ENCODE peak calls at places on chromosomes 1 and 21, in six cellular contexts. T is effector CD4-positive, alpha-beta T cell; Z is RCC 7860; G is dorsolateral prefrontal cortex; V is AG08396; E is GM04503. X is an unnamed sample.

GRCh38 chr21:20591294-20591693 is 406.9 kb upstream of the NCAM2 start:
- DNase-seq in T (no peak), Z (no peak), G (no peak), V (no peak), E (no peak), X (no peak)

GRCh38 chr1:74467786-74468377 is 44.5 kb downstream of the LRRC53 start:
- DNase-seq in T (no peak), Z (no peak), G (no peak), V (no peak), E (no peak), X (no peak)

GRCh38 chr1:24830680-24831272 is 85.5 kb downstream of the CLIC4 start:
- DNase-seq in T (no peak), Z (peak), G (no peak), V (peak), E (no peak), X (no peak)

GRCh38 chr1:45018599-45019230 is 6.7 kb downstream of the UROD start:
- DNase-seq in T (peak), Z (peak), G (peak), V (peak), E (peak), X (peak)

GRCh38 chr1:96973605-96974004 is 252.0 kb downstream of the PTBP2 start:
- DNase-seq in T (no peak), Z (no peak), G (no peak), V (no peak), E (no peak), X (no peak)

GRCh38 chr21:35748683-35749314 is 311.5 kb downstream of the SETD4 start:
- DNase-seq in T (no peak), Z (no peak), G (no peak), V (no peak), E (no peak), X (no peak)

GRCh38 chr1:21045351-21045750 is 131.3 kb downstream of the EIF4G3 start:
- DNase-seq in T (no peak), Z (no peak), G (no peak), V (no peak), E (no peak), X (no peak)

GRCh38 chr1:1760715-1761114 is 17.6 kb downstream of the NADK start:
- DNase-seq in T (no peak), Z (no peak), G (no peak), V (no peak), E (no peak), X (no peak)

GRCh38 chr1:214224605-214225354 is 56.2 kb upstream of the SMYD2 start:
- DNase-seq in T (no peak), Z (no peak), G (peak), V (peak), E (peak), X (no peak)

GRCh38 chr1:21065851-21066250 is 110.8 kb downstream of the EIF4G3 start:
- DNase-seq in T (no peak), Z (no peak), G (no peak), V (no peak), E (no peak), X (no peak)

GRCh38 chr1:36883315-36883949 is 150.9 kb downstream of the GRIK3 start:
- DNase-seq in T (no peak), Z (no peak), G (no peak), V (peak), E (no peak), X (no peak)

GRCh38 chr1:65435987-65436386 is 15.5 kb downstream of the LEPR start:
- DNase-seq in T (no peak), Z (no peak), G (no peak), V (peak), E (peak), X (no peak)

GRCh38 chr1:51236548-51237312 is 657 bp downstream of the RNF11 start:
- DNase-seq in T (peak), Z (peak), G (peak), V (peak), E (no peak), X (peak)

GRCh38 chr1:179164494-179164893 is 65.0 kb downstream of the ABL2 start:
- DNase-seq in T (no peak), Z (no peak), G (no peak), V (no peak), E (peak), X (no peak)

GRCh38 chr1:107590087-107590486 is 374.9 kb downstream of the VAV3 start:
- DNase-seq in T (no peak), Z (no peak), G (no peak), V (no peak), E (no peak), X (no peak)

GRCh38 chr1:19723874-19724273 is 59.2 kb downstream of the HTR6 start:
- DNase-seq in T (no peak), Z (no peak), G (no peak), V (no peak), E (no peak), X (no peak)

GRCh38 chr1:199129247-199129646 is 490.4 kb downstream of the PTPRC start:
- DNase-seq in T (no peak), Z (peak), G (no peak), V (no peak), E (no peak), X (no peak)

GRCh38 chr1:203669739-203670138 is 43.1 kb downstream of the ATP2B4 start:
- DNase-seq in T (no peak), Z (peak), G (peak), V (peak), E (no peak), X (no peak)

GRCh38 chr21:38668501-38668900 is 137.2 kb upstream of the ETS2 start:
- DNase-seq in T (no peak), Z (no peak), G (no peak), V (no peak), E (no peak), X (no peak)

GRCh38 chr1:81430236-81430635 is 370.5 kb upstream of the ADGRL2 start:
- DNase-seq in T (no peak), Z (no peak), G (no peak), V (no peak), E (no peak), X (no peak)

GRCh38 chr1:152448095-152448494 is 34.0 kb upstream of the CRNN start:
- DNase-seq in T (no peak), Z (no peak), G (no peak), V (no peak), E (no peak), X (no peak)

GRCh38 chr1:91889717-91890459 is 3.9 kb upstream of the TGFBR3 start:
- DNase-seq in T (peak), Z (no peak), G (no peak), V (no peak), E (no peak), X (no peak)

GRCh38 chr1:180586671-180587155 is 27.9 kb downstream of the OVAAL start:
- DNase-seq in T (no peak), Z (peak), G (no peak), V (peak), E (no peak), X (no peak)

GRCh38 chr1:100414693-100415092 is 62.4 kb downstream of the CDC14A start:
- DNase-seq in T (no peak), Z (no peak), G (no peak), V (no peak), E (no peak), X (no peak)

GRCh38 chr1:151655362-151655761 is 43.5 kb downstream of the SNX27 start:
- DNase-seq in T (no peak), Z (no peak), G (no peak), V (peak), E (no peak), X (no peak)

GRCh38 chr1:182015360-182015759 is 46.2 kb downstream of the ZNF648 start:
- DNase-seq in T (no peak), Z (no peak), G (no peak), V (no peak), E (no peak), X (no peak)

GRCh38 chr1:29544406-29544805 is 308.1 kb downstream of the PTPRU start:
- DNase-seq in T (no peak), Z (no peak), G (no peak), V (no peak), E (no peak), X (no peak)

GRCh38 chr1:61853545-61853944 is 111.3 kb downstream of the PATJ start:
- DNase-seq in T (no peak), Z (no peak), G (no peak), V (peak), E (no peak), X (no peak)

X was measured in head of caudate nucleus.